ENCODE peak calls at places on chromosomes 3 and 15, in five cellular contexts. K is A549, O is HCT116, D is tibial nerve, X is esophagus squamous epithelium. T is an unnamed sample.

GRCh38 chr15:47778263-47778770 is 61.0 kb downstream of the SEMA6D start:
- DNase-seq in K (no peak), O (no peak), D (no peak), X (no peak), T (no peak)

GRCh38 chr3:143443851-143444331 is 324.3 kb downstream of the CHST2 start:
- DNase-seq in K (peak), O (peak), D (peak), X (no peak), T (peak)

GRCh38 chr3:141643391-141643790 is 94.7 kb upstream of the RNF7 start:
- DNase-seq in K (no peak), O (no peak), D (no peak), X (no peak), T (no peak)

GRCh38 chr3:158074591-158074990 is 31.6 kb downstream of the SHOX2 start:
- DNase-seq in K (no peak), O (no peak), D (no peak), X (no peak), T (no peak)

GRCh38 chr3:54393150-54393549 is 270.8 kb downstream of the CACNA2D3 start:
- DNase-seq in K (no peak), O (no peak), D (no peak), X (no peak), T (no peak)

GRCh38 chr15:31158858-31159569 is 57.5 kb upstream of the TRPM1 start:
- DNase-seq in K (no peak), O (no peak), D (no peak), X (no peak), T (no peak)

GRCh38 chr3:108455212-108455705 is 55.1 kb downstream of the MYH15 start:
- DNase-seq in K (no peak), O (no peak), D (no peak), X (no peak), T (no peak)

GRCh38 chr3:186124618-186125017 is 15.7 kb upstream of the ETV5 start:
- DNase-seq in K (no peak), O (no peak), D (no peak), X (no peak), T (no peak)

GRCh38 chr15:74399511-74400312 is 32.3 kb upstream of the CYP11A1 start:
- DNase-seq in K (no peak), O (no peak), D (no peak), X (no peak), T (no peak)

GRCh38 chr15:50075292-50075691 is 43.7 kb downstream of the ATP8B4 start:
- DNase-seq in K (no peak), O (no peak), D (no peak), X (no peak), T (no peak)

GRCh38 chr3:131193671-131194291 is 167.1 kb downstream of the NEK11 start:
- DNase-seq in K (peak), O (no peak), D (no peak), X (no peak), T (no peak)

GRCh38 chr15:73849641-73850040 is 23.7 kb upstream of the TBC1D21 start:
- DNase-seq in K (no peak), O (no peak), D (no peak), X (no peak), T (no peak)

GRCh38 chr15:57213783-57214366 is 162.4 kb upstream of the CGNL1 start:
- DNase-seq in K (peak), O (peak), D (peak), X (no peak), T (no peak)

GRCh38 chr3:119508172-119508845 is 10.0 kb downstream of the TIMMDC1 start:
- DNase-seq in K (no peak), O (no peak), D (no peak), X (no peak), T (no peak)

GRCh38 chr15:85307687-85308045 is 72.7 kb upstream of the AKAP13 start:
- DNase-seq in K (no peak), O (no peak), D (no peak), X (no peak), T (no peak)

GRCh38 chr3:196813903-196814302 is 53.8 kb upstream of the SENP5 start:
- DNase-seq in K (no peak), O (no peak), D (no peak), X (no peak), T (no peak)

GRCh38 chr3:179067291-179067690 is 4.3 kb downstream of the ZMAT3 start:
- DNase-seq in K (no peak), O (no peak), D (no peak), X (no peak), T (no peak)

GRCh38 chr15:66261056-66261455 is 7.5 kb upstream of the MEGF11 start:
- DNase-seq in K (no peak), O (no peak), D (no peak), X (no peak), T (no peak)

GRCh38 chr15:76127880-76128279 is 68.1 kb downstream of the TMEM266 start:
- DNase-seq in K (no peak), O (no peak), D (no peak), X (no peak), T (no peak)

GRCh38 chr3:138329127-138329983 is at the start of gene NME9:
- DNase-seq in K (peak), O (peak), D (peak), X (peak), T (peak)

GRCh38 chr15:71800835-71801745 is 9.3 kb upstream of the NR2E3 start:
- DNase-seq in K (peak), O (peak), D (peak), X (no peak), T (peak)

GRCh38 chr15:25057574-25057973 is 102.8 kb downstream of the SNRPN start:
- DNase-seq in K (no peak), O (no peak), D (no peak), X (no peak), T (no peak)

GRCh38 chr3:127184870-127185216 is 8.1 kb upstream of the PRR23E start:
- DNase-seq in K (no peak), O (no peak), D (no peak), X (no peak), T (no peak)

GRCh38 chr3:81516042-81516441 is 245.4 kb downstream of the GBE1 start:
- DNase-seq in K (no peak), O (no peak), D (no peak), X (no peak), T (no peak)

GRCh38 chr15:40454904-40455391 is 14.2 kb downstream of the BAHD1 start:
- DNase-seq in K (no peak), O (no peak), D (no peak), X (no peak), T (peak)
- TF ChIP-seq POLR2A in K (no peak), O (no peak), D (no peak), X (no peak), T (no peak)

DNA sequence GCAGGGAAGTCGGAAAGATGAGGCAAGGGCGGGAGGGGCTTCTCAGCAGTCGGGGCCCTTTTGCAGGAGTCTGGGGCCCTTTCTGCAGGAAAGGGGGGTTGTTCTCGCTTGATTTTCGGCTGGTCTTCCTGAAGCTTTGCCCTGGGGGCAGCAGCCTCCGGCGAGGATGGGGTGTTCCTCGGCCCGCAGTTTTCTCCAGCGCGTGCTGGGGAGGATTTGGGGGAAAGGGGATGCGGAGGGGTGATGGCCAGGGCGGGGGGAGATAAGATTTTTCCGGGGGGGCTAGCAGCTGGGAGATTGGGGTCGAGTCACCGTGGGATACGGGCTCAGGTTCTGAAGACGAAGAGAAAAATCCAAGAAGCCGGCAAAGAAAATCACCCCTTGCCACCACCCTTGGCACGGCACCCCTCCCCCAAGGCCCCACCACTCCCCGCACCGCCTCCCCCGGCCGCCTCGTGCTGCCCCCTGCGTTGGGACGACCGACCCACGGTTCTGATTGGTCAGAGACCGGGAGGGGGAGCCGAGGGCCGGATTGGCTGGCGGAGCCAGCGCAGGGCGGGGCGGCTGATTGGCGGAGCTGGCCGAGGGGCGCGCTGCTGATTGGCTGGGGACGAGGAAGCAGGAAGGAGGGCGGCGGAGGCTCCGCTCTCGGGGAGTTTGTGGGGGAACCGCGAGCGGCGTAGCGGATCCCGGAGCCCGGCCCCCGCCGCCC is at the start of gene BAHD1:
- DNase-seq in K (peak), O (peak), D (peak), X (peak), T (peak)
- TF ChIP-seq POLR2A in K (no peak), O (no peak), D (peak), X (no peak), T (peak)

GRCh38 chr3:152595975-152596832 is 238.7 kb upstream of the P2RY1 start:
- DNase-seq in K (no peak), O (no peak), D (peak), X (no peak), T (no peak)
- TF ChIP-seq POLR2A in K (no peak), O (no peak), D (no peak), X (no peak), T (no peak)

GRCh38 chr3:125055165-125055912 is 458 bp downstream of the HEG1 start:
- DNase-seq in K (no peak), O (no peak), D (no peak), X (no peak), T (no peak)

GRCh38 chr3:125052671-125053303 is 3.0 kb downstream of the HEG1 start:
- DNase-seq in K (peak), O (no peak), D (no peak), X (no peak), T (peak)

GRCh38 chr3:125053304-125053699 is 2.5 kb downstream of the HEG1 start:
- DNase-seq in K (no peak), O (no peak), D (no peak), X (no peak), T (no peak)

GRCh38 chr3:125055913-125056705 is at the start of gene HEG1:
- DNase-seq in K (peak), O (no peak), D (peak), X (peak), T (peak)

GRCh38 chr3:125054436-125055164 is 1.2 kb downstream of the HEG1 start:
- DNase-seq in K (peak), O (no peak), D (peak), X (no peak), T (peak)
- TF ChIP-seq POLR2A in K (no peak), O (no peak), D (peak), X (peak), T (no peak)

GRCh38 chr3:49005998-49006397 is 1.2 kb upstream of the WDR6 start:
- DNase-seq in K (no peak), O (no peak), D (no peak), X (no peak), T (no peak)

GRCh38 chr3:49005298-49005680 is 1.9 kb upstream of the WDR6 start:
- DNase-seq in K (no peak), O (no peak), D (no peak), X (no peak), T (no peak)

GRCh38 chr3:49006591-49007067 is 562 bp upstream of the WDR6 start:
- DNase-seq in K (no peak), O (no peak), D (no peak), X (no peak), T (no peak)

GRCh38 chr3:49007771-49008528 is 759 bp downstream of the WDR6 start:
- DNase-seq in K (peak), O (peak), D (peak), X (peak), T (peak)

DNA sequence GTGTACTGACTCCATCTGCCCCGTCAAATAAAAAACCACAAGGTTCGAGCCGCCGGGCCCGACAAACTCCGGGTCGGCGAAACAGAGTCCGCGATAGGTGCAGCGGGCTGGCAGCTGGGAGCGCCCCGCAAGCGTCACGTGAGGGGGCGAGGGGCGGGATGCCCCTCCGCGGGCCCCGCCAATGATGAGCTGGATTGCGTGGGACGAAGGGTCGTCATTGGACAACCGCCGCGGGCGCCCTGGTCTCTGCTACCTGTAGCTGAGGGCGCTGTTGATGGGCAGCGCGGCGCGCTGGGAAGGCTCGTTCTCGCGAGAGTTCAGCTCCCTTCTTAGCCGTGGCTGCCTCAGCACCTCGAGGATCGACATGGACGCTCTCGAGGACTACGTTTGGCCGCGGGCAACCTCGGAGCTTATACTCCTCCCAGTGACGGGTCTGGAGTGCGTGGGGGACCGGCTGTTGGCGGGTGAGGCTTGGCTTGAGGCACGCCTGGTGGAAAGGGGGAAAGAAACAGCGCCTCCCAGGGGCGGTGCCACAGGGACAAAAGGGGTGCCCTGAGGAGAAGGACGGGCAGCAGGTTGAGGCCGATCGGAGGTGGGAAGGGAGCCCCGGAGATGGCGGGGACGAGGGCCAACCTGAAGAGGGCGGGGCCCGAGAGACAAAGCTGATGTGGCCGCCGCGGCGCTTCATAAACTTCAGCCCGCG is at the start of gene WDR6:
- DNase-seq in K (peak), O (peak), D (peak), X (peak), T (peak)
- TF ChIP-seq POLR2A in K (peak), O (peak), D (peak), X (peak), T (peak)

GRCh38 chr3:183099838-183100204 is 525 bp upstream of the MCCC1 start:
- DNase-seq in K (no peak), O (no peak), D (no peak), X (no peak), T (no peak)

GRCh38 chr3:183100376-183100775 is 1.1 kb upstream of the MCCC1 start:
- DNase-seq in K (peak), O (no peak), D (no peak), X (no peak), T (no peak)

GRCh38 chr3:183094711-183095110 is 4.6 kb downstream of the MCCC1 start:
- DNase-seq in K (no peak), O (no peak), D (no peak), X (no peak), T (no peak)

GRCh38 chr3:183098538-183099025 is 714 bp downstream of the MCCC1 start:
- DNase-seq in K (no peak), O (no peak), D (no peak), X (no peak), T (peak)

DNA sequence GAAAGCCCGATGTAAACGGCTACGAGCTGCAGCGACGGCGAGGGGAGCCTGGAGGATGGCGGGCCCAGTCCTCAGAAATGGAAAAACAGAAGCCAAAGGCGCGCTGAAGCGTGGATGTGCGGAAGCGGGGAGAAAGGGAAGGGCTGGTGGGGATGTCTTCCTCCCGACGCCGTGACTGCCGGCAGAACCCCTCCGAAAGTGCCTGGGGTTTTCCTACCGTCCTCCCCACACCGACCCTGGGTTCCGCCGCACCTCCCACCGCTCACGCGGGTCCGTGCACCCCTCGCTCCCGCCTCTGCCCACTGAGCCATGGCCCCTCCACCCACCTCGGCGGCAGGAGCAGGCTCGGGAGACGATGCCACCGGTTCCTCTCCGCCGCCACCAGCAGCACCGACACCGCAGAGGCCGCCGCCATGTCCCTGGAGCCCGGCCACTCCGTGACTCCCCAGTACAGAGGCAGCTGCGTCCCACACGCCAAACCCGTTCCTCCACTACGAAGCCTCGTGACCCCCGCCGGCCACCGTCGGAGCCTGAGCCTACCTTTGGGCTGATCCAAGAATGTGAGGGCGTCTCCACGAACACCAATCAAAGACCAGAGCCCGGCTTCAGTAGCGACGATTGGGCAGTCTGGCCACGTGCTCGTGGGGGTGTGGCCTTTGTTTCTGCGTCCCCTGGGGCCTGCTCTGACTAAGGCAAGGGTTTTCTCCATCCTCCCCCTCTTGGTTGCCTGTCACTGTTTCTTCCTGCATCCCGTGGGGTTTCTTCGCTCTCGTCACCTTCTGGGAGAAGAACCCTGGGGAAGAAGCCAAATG is at the start of gene MCCC1:
- DNase-seq in K (peak), O (peak), D (peak), X (peak), T (peak)
- TF ChIP-seq POLR2A in K (peak), O (peak), D (peak), X (peak), T (peak)

DNA sequence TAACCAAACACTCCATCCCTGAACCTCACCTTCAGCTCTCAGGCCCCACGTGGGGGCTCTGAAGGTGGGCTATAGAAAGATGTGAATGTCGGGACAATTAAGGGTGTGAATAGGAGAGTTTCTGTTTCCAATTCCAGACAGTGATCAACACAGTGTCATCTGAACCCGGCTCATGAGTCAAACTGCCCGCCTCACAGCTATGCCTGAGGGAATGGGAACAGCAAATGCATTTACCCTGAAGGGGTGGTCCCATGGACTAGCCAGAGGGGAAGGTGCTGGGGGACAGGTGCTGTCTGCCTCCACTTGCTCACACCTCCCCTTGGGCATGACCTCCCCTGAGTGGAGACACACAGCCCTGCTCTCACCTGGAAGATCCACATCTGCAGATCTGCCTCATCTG is 6.3 kb downstream of the RTP2 start:
- DNase-seq in K (no peak), O (no peak), D (no peak), X (no peak), T (no peak)
- TF ChIP-seq POLR2A in K (no peak), O (no peak), D (no peak), X (no peak), T (no peak)

T was measured in H54.